ENCODE peak calls at places on chromosomes 5 and 9, in ten cellular contexts. L, U, Y, E, I, M, H, P, S and J are unnamed samples. For H3K4me1, the result is how much of the 10 kb centered on the place peaks cover.

GRCh38 chr9:122180633-122181032 is 20.9 kb downstream of the MORN5 start:
- DNase-seq in L (no peak), U (no peak), Y (peak), E (peak), I (no peak), M (no peak), H (peak), P (no peak), S (no peak), J (no peak)

GRCh38 chr9:78115073-78115472 is 83.5 kb upstream of the GNAQ start:
- DNase-seq in L (no peak), U (no peak), Y (no peak), E (no peak), I (no peak), M (no peak), H (no peak), P (no peak), S (no peak), J (no peak)

GRCh38 chr9:106708147-106708838 is 154.7 kb upstream of the ZNF462 start:
- DNase-seq in L (no peak), U (no peak), Y (peak), E (no peak), I (no peak), M (no peak), H (no peak), P (no peak), S (no peak), J (no peak)

GRCh38 chr9:99057665-99058625 is 47.0 kb upstream of the TGFBR1 start:
- DNase-seq in L (no peak), U (peak), Y (peak), E (no peak), I (no peak), M (peak), H (no peak), P (no peak), S (no peak), J (no peak)

GRCh38 chr9:131478421-131478868 is 24.3 kb upstream of the POMT1 start:
- DNase-seq in L (no peak), U (peak), Y (no peak), E (peak), I (peak), M (peak), H (peak), P (no peak), S (no peak), J (no peak)

GRCh38 chr5:65075623-65076250 is 307.0 kb downstream of the CWC27 start:
- DNase-seq in L (no peak), U (no peak), Y (no peak), E (no peak), I (no peak), M (no peak), H (no peak), P (no peak), S (no peak), J (no peak)

GRCh38 chr9:84512493-84512892 is 157.0 kb upstream of the NTRK2 start:
- DNase-seq in L (no peak), U (no peak), Y (no peak), E (no peak), I (no peak), M (no peak), H (no peak), P (no peak), S (no peak), J (no peak)

GRCh38 chr5:82100303-82101077 is 128.7 kb downstream of the ATG10 start:
- DNase-seq in L (no peak), U (no peak), Y (peak), E (no peak), I (no peak), M (no peak), H (peak), P (no peak), S (no peak), J (no peak)

GRCh38 chr9:71812385-71812784 is 44.1 kb upstream of the CEMIP2 start:
- DNase-seq in L (no peak), U (no peak), Y (peak), E (no peak), I (no peak), M (no peak), H (no peak), P (no peak), S (no peak), J (no peak)

GRCh38 chr9:134449180-134449916 is 123.1 kb downstream of the RXRA start:
- DNase-seq in L (peak), U (peak), Y (peak), E (peak), I (peak), M (peak), H (peak), P (peak), S (no peak), J (peak)

GRCh38 chr5:175750476-175751080 is 92.7 kb downstream of the HRH2 start:
- DNase-seq in L (peak), U (no peak), Y (no peak), E (no peak), I (no peak), M (no peak), H (no peak), P (no peak), S (peak), J (no peak)

GRCh38 chr9:76530458-76531100 is 71.6 kb downstream of the GCNT1 start:
- DNase-seq in L (no peak), U (no peak), Y (peak), E (no peak), I (no peak), M (no peak), H (no peak), P (no peak), S (no peak), J (no peak)

GRCh38 chr5:57231607-57232006 is 57.7 kb downstream of the GPBP1 start:
- DNase-seq in L (no peak), U (no peak), Y (peak), E (no peak), I (no peak), M (no peak), H (no peak), P (no peak), S (no peak), J (no peak)

GRCh38 chr5:102865510-102866314 is 110.6 kb downstream of the PAM start:
- DNase-seq in L (peak), U (peak), Y (peak), E (peak), I (peak), M (peak), H (peak), P (no peak), S (no peak), J (no peak)

GRCh38 chr9:14312721-14313377 is 1.1 kb downstream of the NFIB start:
- DNase-seq in L (peak), U (no peak), Y (no peak), E (no peak), I (no peak), M (peak), H (no peak), P (peak), S (no peak), J (no peak)

GRCh38 chr5:178642351-178642909 is 15.6 kb upstream of the CLK4 start:
- DNase-seq in L (no peak), U (no peak), Y (peak), E (no peak), I (no peak), M (no peak), H (no peak), P (peak), S (no peak), J (no peak)

DNA sequence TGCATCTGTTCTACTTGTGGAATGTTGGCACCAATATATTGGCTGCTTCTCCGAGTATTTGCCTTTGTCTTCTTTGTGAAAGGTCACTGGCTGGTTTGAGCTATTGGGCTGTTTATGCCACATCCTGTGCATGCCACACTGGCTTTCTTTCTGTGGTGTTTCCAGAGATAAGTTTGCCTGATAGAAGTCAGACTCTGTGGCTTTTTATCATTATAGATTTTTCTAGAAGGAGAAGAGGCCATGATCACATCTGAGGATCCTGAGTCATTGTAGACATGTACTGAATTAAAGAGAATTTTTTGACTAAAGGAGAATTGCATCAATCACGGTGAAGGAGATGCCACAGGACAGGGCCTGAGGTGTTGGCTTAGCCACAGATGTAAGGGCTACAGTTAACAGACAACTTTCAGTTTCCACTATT is 26.5 kb upstream of the CDKN2B start:
- DNase-seq in L (no peak), U (no peak), Y (no peak), E (no peak), I (no peak), M (no peak), H (no peak), P (no peak), S (no peak), J (no peak)
- H3K4me1 ChIP-seq in L (under half), U (under half), Y (under half), E (under half), I (under half), M (under half), H (under half), P (under half), S (under half), J (under half)

GRCh38 chr5:28810751-28811136 is 1772.4 kb upstream of the CDH9 start:
- DNase-seq in L (no peak), U (no peak), Y (no peak), E (no peak), I (no peak), M (no peak), H (no peak), P (no peak), S (no peak), J (no peak)
- TF ChIP-seq CTCF in L (no peak), U (no peak), Y (no peak), E (no peak), I (no peak), M (no peak), H (peak), P (no peak), S (no peak), J (no peak)

DNA sequence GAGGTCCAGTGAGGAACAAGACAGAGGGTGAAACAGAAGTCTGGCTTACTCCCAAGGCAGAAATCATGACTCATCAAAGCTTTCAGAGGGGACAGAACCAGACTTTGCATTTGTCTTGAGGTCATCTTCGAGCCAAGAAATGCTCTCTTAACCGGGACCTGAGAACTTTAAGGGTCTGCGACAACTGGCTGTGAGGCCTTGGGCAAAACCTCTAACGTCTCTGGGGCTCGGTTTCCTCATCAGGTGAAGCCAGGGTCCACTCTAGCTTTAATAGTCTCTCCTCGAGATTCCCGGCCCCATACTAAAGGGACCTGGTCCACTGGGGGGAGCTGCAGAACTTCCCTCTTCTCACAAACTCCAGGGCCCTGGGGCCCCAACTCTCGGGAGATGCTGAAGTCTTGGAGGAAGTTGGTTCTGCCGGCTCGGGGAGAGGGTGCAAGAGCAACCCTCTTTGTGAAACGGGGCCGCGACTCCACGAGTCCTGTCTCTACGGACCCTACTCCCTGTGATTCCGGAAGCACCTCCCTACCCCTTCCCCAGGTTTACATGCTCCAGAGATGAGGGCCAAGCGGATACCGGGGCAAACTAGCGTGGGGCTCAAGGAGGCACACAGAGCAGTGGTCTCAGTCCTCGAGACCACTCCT is 2.6 kb downstream of the GLIS3 start:
- DNase-seq in L (no peak), U (peak), Y (peak), E (peak), I (no peak), M (peak), H (peak), P (peak), S (no peak), J (peak)
- TF ChIP-seq POLR2A in L (no peak), U (no peak), Y (no peak), E (no peak), I (peak), M (no peak), H (no peak), P (no peak), S (no peak), J (no peak)

GRCh38 chr5:78604693-78605092 is 43.9 kb downstream of the LHFPL2 start:
- DNase-seq in L (no peak), U (no peak), Y (no peak), E (no peak), I (no peak), M (no peak), H (no peak), P (no peak), S (no peak), J (no peak)
- H3K4me1 ChIP-seq in L (under half), U (half or more), Y (under half), E (under half), I (under half), M (under half), H (half or more), P (under half), S (under half), J (under half)

GRCh38 chr5:25975881-25976280 is 1062.5 kb downstream of the CDH9 start:
- DNase-seq in L (no peak), U (no peak), Y (no peak), E (no peak), I (no peak), M (no peak), H (no peak), P (no peak), S (no peak), J (no peak)

GRCh38 chr5:25970906-25971489 is 1067.4 kb downstream of the CDH9 start:
- DNase-seq in L (no peak), U (no peak), Y (no peak), E (no peak), I (no peak), M (no peak), H (no peak), P (no peak), S (no peak), J (no peak)
- TF ChIP-seq CTCF in L (no peak), U (no peak), Y (no peak), E (no peak), I (no peak), M (no peak), H (no peak), P (no peak), S (no peak), J (no peak)

DNA sequence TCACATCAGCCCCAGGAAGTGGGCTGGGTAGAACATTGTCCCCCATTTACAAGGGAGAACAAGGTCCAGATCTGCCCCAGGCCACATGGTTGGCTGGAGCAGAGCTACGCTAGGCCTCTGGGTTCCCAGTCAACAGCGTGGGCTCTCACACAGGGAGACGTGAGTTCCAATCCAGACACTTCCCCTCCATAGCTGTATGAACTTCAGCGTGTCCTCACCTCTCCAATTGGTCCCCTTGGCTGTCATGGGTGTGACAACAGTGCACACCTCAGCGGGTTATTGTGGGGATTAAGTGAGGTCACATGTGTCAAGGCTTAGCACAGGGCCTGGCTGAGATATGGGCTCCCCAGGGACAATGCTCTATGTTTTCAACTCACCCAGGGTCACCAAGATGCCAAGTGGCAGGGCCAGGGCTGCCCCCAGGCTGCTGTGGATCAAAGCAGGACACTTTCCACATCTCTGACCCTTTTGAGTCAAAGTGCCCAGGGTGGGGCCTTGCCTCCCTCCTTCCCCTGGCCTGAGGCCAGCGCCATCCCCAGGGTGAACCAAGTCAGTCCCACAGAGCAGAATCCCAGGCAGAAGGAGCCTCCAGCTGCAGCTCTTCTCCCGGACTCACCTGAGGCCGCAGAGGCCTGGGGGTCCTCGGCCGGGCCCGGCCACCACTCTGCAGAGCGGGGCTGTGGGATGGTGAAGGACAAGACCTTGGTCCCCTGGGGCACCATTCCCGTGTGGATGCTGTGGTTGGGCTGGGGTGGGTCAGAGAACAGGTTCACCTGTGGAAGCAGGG is 19.8 kb downstream of the AKNA start:
- DNase-seq in L (no peak), U (no peak), Y (no peak), E (no peak), I (no peak), M (no peak), H (no peak), P (no peak), S (no peak), J (no peak)
- TF ChIP-seq POLR2A in L (no peak), U (no peak), Y (no peak), E (no peak), I (no peak), M (no peak), H (no peak), P (no peak), S (no peak), J (no peak)

DNA sequence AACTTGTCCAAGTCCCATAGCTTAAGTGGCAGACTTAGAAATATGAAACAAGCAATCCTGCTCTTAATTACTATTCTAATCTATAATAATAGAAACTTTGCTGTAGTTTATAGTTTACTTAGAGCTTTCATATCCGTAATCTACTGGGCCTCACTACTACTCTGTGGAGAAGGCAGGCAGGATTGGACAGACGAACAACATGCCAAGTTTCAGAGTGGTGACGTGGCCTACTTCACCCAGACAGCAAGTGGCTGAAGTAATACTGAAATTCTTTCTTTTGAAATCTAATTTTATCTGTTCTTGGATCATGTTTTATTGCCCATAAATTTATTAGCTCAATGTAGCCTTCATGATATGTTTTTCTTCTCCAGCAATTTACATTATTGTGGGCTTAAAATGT is 22.2 kb downstream of the SPINK5 start:
- DNase-seq in L (no peak), U (no peak), Y (peak), E (no peak), I (no peak), M (peak), H (no peak), P (no peak), S (no peak), J (no peak)
- H3K4me1 ChIP-seq in L (under half), U (under half), Y (under half), E (under half), I (under half), M (under half), H (under half), P (under half), S (under half), J (half or more)

GRCh38 chr5:141393267-141393666 is 834 bp downstream of the PCDHGA8 start:
- DNase-seq in L (no peak), U (no peak), Y (no peak), E (no peak), I (no peak), M (no peak), H (no peak), P (no peak), S (no peak), J (no peak)

GRCh38 chr5:141389153-141390042 is 1.9 kb downstream of the PCDHGB4 start:
- DNase-seq in L (no peak), U (no peak), Y (no peak), E (no peak), I (no peak), M (no peak), H (no peak), P (no peak), S (no peak), J (no peak)

GRCh38 chr5:141388661-141389060 is 1.2 kb downstream of the PCDHGB4 start:
- DNase-seq in L (no peak), U (no peak), Y (no peak), E (no peak), I (no peak), M (no peak), H (no peak), P (no peak), S (no peak), J (no peak)

GRCh38 chr5:141398608-141399007 is 861 bp downstream of the PCDHGB5 start:
- DNase-seq in L (no peak), U (no peak), Y (no peak), E (no peak), I (no peak), M (no peak), H (no peak), P (no peak), S (no peak), J (no peak)

GRCh38 chr5:141392429-141393198 is at the start of gene PCDHGA8:
- DNase-seq in L (no peak), U (no peak), Y (peak), E (peak), I (no peak), M (no peak), H (no peak), P (no peak), S (no peak), J (no peak)
- TF ChIP-seq CTCF in L (no peak), U (no peak), Y (peak), E (peak), I (no peak), M (no peak), H (no peak), P (no peak), S (no peak), J (no peak)